ENCODE peak calls at places on chromosomes 1 and 21, in eight cellular contexts. Q is stomach; V is stromal cell of bone marrow; G is effector CD4-positive, alpha-beta T cell; H is Calu3; R is brain microvascular endothelial cell; E is EH; Y is A172. J is an unnamed sample.

GRCh38 chr21:26506951-26507350 is 66.1 kb downstream of the CYYR1 start:
- DNase-seq in H (no peak), G (no peak), E (peak), Y (peak), V (peak), Q (no peak), R (peak), J (peak)

GRCh38 chr1:15341634-15342375 is 67.9 kb upstream of the EFHD2 start:
- DNase-seq in E (peak), H (no peak), G (no peak), Q (no peak), V (no peak), R (peak), Y (peak), J (no peak)

GRCh38 chr1:168121314-168122029 is 15.3 kb downstream of the GPR161 start:
- DNase-seq in Q (peak), H (no peak), R (peak), V (peak), E (peak), Y (no peak), G (no peak), J (no peak)

GRCh38 chr1:214957330-214958137 is 125.0 kb upstream of the KCNK2 start:
- DNase-seq in G (no peak), Q (no peak), V (peak), H (no peak), R (peak), Y (peak), E (peak), J (no peak)

GRCh38 chr1:41515131-41515678 is 30.7 kb upstream of the EDN2 start:
- DNase-seq in E (no peak), H (peak), Q (peak), G (no peak), Y (no peak), V (no peak), R (no peak), J (peak)

GRCh38 chr1:101474039-101474665 is 237.3 kb downstream of the S1PR1 start:
- DNase-seq in H (peak), Q (no peak), G (no peak), E (peak), R (no peak), Y (peak), V (no peak), J (no peak)

GRCh38 chr1:180217021-180217420 is 13.0 kb upstream of the LHX4 start:
- DNase-seq in G (no peak), V (no peak), H (no peak), Q (no peak), Y (no peak), R (no peak), E (no peak), J (no peak)

GRCh38 chr1:13583964-13584791 is 546 bp downstream of the PDPN start:
- DNase-seq in Q (no peak), Y (no peak), E (no peak), H (no peak), G (no peak), V (peak), R (no peak), J (no peak)

GRCh38 chr1:225945564-225945963 is 4.5 kb upstream of the LEFTY2 start:
- DNase-seq in E (no peak), Q (no peak), V (no peak), Y (no peak), R (no peak), G (no peak), H (no peak), J (no peak)

GRCh38 chr1:9601942-9602793 is 13.5 kb downstream of the TMEM201 start:
- DNase-seq in Y (no peak), R (no peak), H (no peak), E (no peak), G (no peak), Q (no peak), V (no peak), J (no peak)

GRCh38 chr1:207404849-207405525 is 49.1 kb upstream of the CR2 start:
- DNase-seq in G (no peak), Y (peak), Q (no peak), H (peak), R (peak), V (peak), E (peak), J (no peak)

GRCh38 chr1:29416825-29417557 is 180.7 kb downstream of the PTPRU start:
- DNase-seq in H (no peak), V (peak), E (no peak), R (no peak), G (no peak), Q (no peak), Y (no peak), J (no peak)

J was measured in caudate nucleus.